ENCODE peak calls at places on chromosomes 4 and X, in five cellular contexts. O is left ventricle myocardium inferior; N is breast epithelium; Q is heart left ventricle; S is CD8-positive, alpha-beta T cell. C is an unnamed sample. For H3K27me3, the result is how much of the 10 kb centered on the place peaks cover.

GRCh38 chr4:161949941-161950725 is 213.7 kb downstream of the FSTL5 start:
- DNase-seq in O (no peak), N (no peak), Q (no peak), S (no peak), C (no peak)

GRCh38 chr4:110165382-110166285 is 32.8 kb downstream of the ELOVL6 start:
- DNase-seq in O (no peak), N (no peak), Q (no peak), S (peak), C (peak)

GRCh38 chr4:148007303-148007702 is 275.4 kb downstream of the ARHGAP10 start:
- DNase-seq in O (no peak), N (no peak), Q (no peak), S (no peak), C (no peak)

GRCh38 chrX:21932277-21932996 is 8.1 kb upstream of the SMS start:
- DNase-seq in O (no peak), N (no peak), Q (no peak), S (no peak), C (no peak)

GRCh38 chrX:23003121-23003520 is 3.4 kb downstream of the DDX53 start:
- DNase-seq in O (no peak), N (no peak), Q (no peak), S (no peak), C (no peak)

GRCh38 chr4:20528508-20528907 is 171.8 kb upstream of the PACRGL start:
- DNase-seq in O (no peak), N (no peak), Q (no peak), S (no peak), C (no peak)

GRCh38 chr4:170259631-170260153 is 169.9 kb upstream of the AADAT start:
- DNase-seq in O (peak), N (peak), Q (peak), S (no peak), C (no peak)

GRCh38 chrX:71536285-71536684 is 3.4 kb downstream of the OGT start:
- DNase-seq in O (no peak), N (no peak), Q (no peak), S (no peak), C (no peak)

GRCh38 chr4:184250795-184251679 is 33.4 kb upstream of the ENPP6 start:
- DNase-seq in O (no peak), N (no peak), Q (no peak), S (no peak), C (no peak)

GRCh38 chr4:185210102-185210981 is 944 bp downstream of the SNX25 start:
- DNase-seq in O (peak), N (no peak), Q (peak), S (peak), C (peak)

GRCh38 chr4:94961420-94961819 is 203.7 kb downstream of the BMPR1B start:
- DNase-seq in O (no peak), N (no peak), Q (no peak), S (no peak), C (no peak)
- H3K27ac ChIP-seq in O (no peak), N (no peak), Q (no peak), S (no peak), C (no peak)

DNA sequence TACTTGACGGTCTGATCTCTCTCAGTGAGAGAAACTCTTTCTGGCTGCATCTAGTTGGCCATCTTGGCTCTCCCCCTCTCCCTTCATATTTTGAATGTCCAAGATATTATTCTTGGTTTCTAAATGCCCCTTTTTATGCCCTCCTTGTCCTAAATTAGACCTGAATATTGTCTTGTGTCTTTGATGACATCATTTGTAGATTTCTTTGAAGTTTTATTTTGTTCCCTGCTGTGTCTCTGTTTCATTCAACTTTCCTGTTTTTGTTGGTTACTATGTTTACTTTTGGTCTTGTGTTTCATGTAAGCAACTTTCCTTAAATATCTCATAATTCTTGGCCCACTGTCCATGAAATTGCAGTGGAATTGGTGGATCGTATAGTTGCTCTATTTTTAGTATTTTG is 46.1 kb upstream of the PASD1 start:
- DNase-seq in O (no peak), N (no peak), Q (no peak), S (no peak), C (no peak)
- H3K27me3 ChIP-seq in O (under half), N (under half), Q (under half), S (under half), C (under half)

GRCh38 chr4:3657917-3658913 is 108.0 kb upstream of the ADRA2C start:
- DNase-seq in O (peak), N (no peak), Q (peak), S (no peak), C (no peak)
- TF ChIP-seq CTCF in O (no peak), N (no peak), Q (no peak), S (no peak), C (no peak)

DNA sequence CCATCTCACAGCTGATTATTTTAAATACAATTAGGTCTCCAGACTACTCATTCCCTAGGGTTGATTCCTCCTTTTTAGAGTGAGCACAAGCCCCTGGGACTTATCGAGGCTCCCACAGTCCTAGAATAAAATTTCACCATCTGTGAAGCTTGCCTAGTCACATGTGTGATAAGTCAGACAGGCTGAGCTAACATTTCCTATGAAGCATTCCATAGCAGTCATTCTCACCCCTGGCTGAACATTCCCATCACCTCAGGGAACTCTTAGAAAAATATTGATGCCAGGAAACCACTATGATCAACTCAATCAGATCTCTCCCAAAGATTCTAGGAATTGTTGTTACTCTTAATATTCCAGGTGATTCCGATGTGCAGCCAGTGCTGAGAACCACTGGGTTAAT is 37.7 kb downstream of the ARHGEF9 start:
- DNase-seq in O (no peak), N (no peak), Q (no peak), S (no peak), C (no peak)
- H3K27ac ChIP-seq in O (peak), N (no peak), Q (peak), S (no peak), C (no peak)